ENCODE peak calls at places on chromosomes 2 and 18, in seven cellular contexts. G, U, F, B, Z, T and K are unnamed samples.

GRCh38 chr2:1717129-1717528 is 27.2 kb downstream of the PXDN start:
- DNase-seq in G (peak; percentile 22), U (no peak), F (no peak), B (no peak), Z (no peak), T (no peak), K (no peak)

GRCh38 chr2:204078003-204078698 is 141.6 kb downstream of the ICOS start:
- DNase-seq in G (no peak), U (no peak), F (no peak), B (no peak), Z (no peak), T (no peak), K (no peak)

GRCh38 chr2:19171409-19171808 is 187.0 kb downstream of the OSR1 start:
- DNase-seq in G (no peak), U (no peak), F (no peak), B (no peak), Z (no peak), T (no peak), K (no peak)

GRCh38 chr2:197254776-197255521 is 55.6 kb downstream of the ANKRD44 start:
- DNase-seq in G (peak; percentile 42), U (no peak), F (no peak), B (no peak), Z (no peak), T (no peak), K (no peak)

GRCh38 chr2:176997074-176997791 is 215.4 kb upstream of the HNRNPA3 start:
- DNase-seq in G (no peak), U (no peak), F (peak; percentile 80), B (no peak), Z (peak; percentile 64), T (no peak), K (no peak)

GRCh38 chr2:164066095-164066494 is 330.3 kb upstream of the FIGN start:
- DNase-seq in G (no peak), U (no peak), F (no peak), B (no peak), Z (no peak), T (no peak), K (no peak)

GRCh38 chr2:235523021-235523420 is 29.2 kb downstream of the AGAP1 start:
- DNase-seq in G (no peak), U (no peak), F (no peak), B (no peak), Z (no peak), T (no peak), K (no peak)

GRCh38 chr2:215418064-215418963 is 17.6 kb downstream of the FN1 start:
- DNase-seq in G (no peak), U (no peak), F (peak; percentile 89), B (no peak), Z (no peak), T (no peak), K (no peak)

GRCh38 chr2:153287109-153287801 is 191.3 kb downstream of the RPRM start:
- DNase-seq in G (peak; percentile 5), U (no peak), F (peak; percentile 48), B (peak; percentile 88), Z (no peak), T (peak; percentile 7), K (peak; percentile 5)

GRCh38 chr2:224601923-224602322 is 16.8 kb upstream of the CUL3 start:
- DNase-seq in G (no peak), U (no peak), F (no peak), B (no peak), Z (no peak), T (no peak), K (no peak)

GRCh38 chr2:39667142-39667880 is 1.6 kb downstream of the TMEM178A start:
- DNase-seq in G (no peak), U (no peak), F (no peak), B (no peak), Z (no peak), T (no peak), K (no peak)

GRCh38 chr18:75207298-75208054 is 1.5 kb downstream of the PTGR3 start:
- DNase-seq in G (no peak), U (no peak), F (peak; percentile 44), B (no peak), Z (no peak), T (no peak), K (no peak)

GRCh38 chr2:844725-845124 is 105.9 kb upstream of the SNTG2 start:
- DNase-seq in G (no peak), U (no peak), F (no peak), B (no peak), Z (no peak), T (no peak), K (no peak)

GRCh38 chr2:94956797-94957391 is 68.6 kb upstream of the MAL start:
- DNase-seq in G (peak; percentile 52), U (no peak), F (peak; percentile 13), B (peak; percentile 60), Z (no peak), T (peak; percentile 53), K (no peak)

GRCh38 chr2:64862623-64863022 is 126.6 kb upstream of the SLC1A4 start:
- DNase-seq in G (no peak), U (no peak), F (no peak), B (no peak), Z (no peak), T (no peak), K (no peak)

GRCh38 chr2:182300603-182301002 is 126.2 kb downstream of the PDE1A start:
- DNase-seq in G (no peak), U (no peak), F (no peak), B (no peak), Z (no peak), T (no peak), K (no peak)

GRCh38 chr18:68215931-68216330 is 499.0 kb downstream of the TMX3 start:
- DNase-seq in G (no peak), U (no peak), F (no peak), B (no peak), Z (no peak), T (no peak), K (no peak)

GRCh38 chr18:13218376-13219011 is at the start of gene LDLRAD4:
- DNase-seq in G (peak; percentile 77), U (no peak), F (no peak), B (peak; percentile 66), Z (no peak), T (no peak), K (no peak)

GRCh38 chr2:100423631-100424030 is 6.2 kb upstream of the CHST10 start:
- DNase-seq in G (no peak), U (no peak), F (no peak), B (no peak), Z (no peak), T (no peak), K (no peak)

GRCh38 chr18:63073481-63073880 is 246.1 kb downstream of the BCL2 start:
- DNase-seq in G (no peak), U (peak; percentile 44), F (peak; percentile 7), B (no peak), Z (no peak), T (no peak), K (peak; percentile 33)

GRCh38 chr18:37709740-37710139 is 144.1 kb upstream of the CELF4 start:
- DNase-seq in G (no peak), U (no peak), F (no peak), B (no peak), Z (no peak), T (no peak), K (no peak)
- TF ChIP-seq TAF1 in G (no peak), U (no peak), F (no peak), B (no peak), Z (no peak), T (no peak), K (no peak)

GRCh38 chr2:178188466-178188865 is 5.8 kb upstream of the OSBPL6 start:
- DNase-seq in G (no peak), U (no peak), F (no peak), B (no peak), Z (no peak), T (no peak), K (no peak)

GRCh38 chr2:178187861-178188260 is 6.5 kb upstream of the OSBPL6 start:
- DNase-seq in G (no peak), U (no peak), F (no peak), B (no peak), Z (no peak), T (no peak), K (no peak)

GRCh38 chr2:178193823-178194599 is at the start of gene OSBPL6:
- DNase-seq in G (peak; percentile 97), U (peak; percentile 73), F (peak; percentile 28), B (peak; percentile 76), Z (no peak), T (peak; percentile 95), K (peak; percentile 76)

GRCh38 chr2:178193496-178193822 is 853 bp upstream of the OSBPL6 start:
- DNase-seq in G (no peak), U (no peak), F (peak; percentile 85), B (no peak), Z (no peak), T (no peak), K (no peak)

GRCh38 chr2:178190938-178191910 is 3.1 kb upstream of the OSBPL6 start:
- DNase-seq in G (no peak), U (no peak), F (no peak), B (no peak), Z (no peak), T (no peak), K (no peak)
- TF ChIP-seq TAF1 in G (no peak), U (no peak), F (no peak), B (no peak), Z (no peak), T (no peak), K (no peak)

DNA sequence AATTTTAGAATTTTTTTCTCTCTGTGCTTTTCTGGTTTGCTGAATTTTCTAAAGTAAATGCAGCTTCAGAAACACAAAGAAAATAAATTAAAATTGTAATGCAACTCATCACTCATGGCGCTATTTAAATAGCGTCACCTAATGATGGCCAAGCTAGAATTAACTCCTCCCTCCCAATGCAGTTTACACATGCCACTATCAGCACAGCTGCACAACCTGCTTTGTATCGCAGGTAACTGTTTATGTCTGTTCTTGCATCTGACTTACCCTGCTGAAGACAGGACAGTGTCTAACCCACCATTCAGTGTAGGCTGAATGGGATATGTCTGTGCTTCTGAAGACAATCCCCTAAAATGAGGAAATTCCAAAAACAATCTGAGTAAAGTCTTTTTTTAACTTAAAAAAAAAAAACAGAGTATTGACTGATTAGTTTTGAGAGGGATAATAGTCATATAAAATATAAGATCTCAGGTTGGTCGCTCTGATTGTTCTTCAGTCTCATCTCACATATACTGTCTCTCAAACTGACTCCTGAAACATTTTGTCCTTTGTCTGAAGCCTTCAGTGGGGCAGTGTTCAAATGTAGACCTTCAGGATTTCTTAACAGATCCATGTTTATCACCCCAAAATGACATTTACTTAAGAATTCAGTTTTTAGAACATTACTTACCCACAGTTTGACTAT is 271.4 kb downstream of the ZEB2 start:
- DNase-seq in G (no peak), U (no peak), F (no peak), B (no peak), Z (no peak), T (no peak), K (no peak)
- TF ChIP-seq TAF1 in G (no peak), U (no peak), F (no peak), B (no peak), Z (no peak), T (no peak), K (no peak)

GRCh38 chr18:56124186-56124585 is 514.2 kb downstream of the TXNL1 start:
- DNase-seq in G (no peak), U (no peak), F (no peak), B (no peak), Z (no peak), T (no peak), K (no peak)
- TF ChIP-seq TAF1 in G (no peak), U (no peak), F (no peak), B (no peak), Z (no peak), T (no peak), K (no peak)